ENCODE peak calls at places on chromosomes 6 and 20, in six cellular contexts. D is T-cell; E is activated CD4-positive, CD25-positive, alpha-beta regulatory T cell; A is KG1; G is stimulated activated CD4-positive, alpha-beta T cell treated with anti-CD3 and anti-CD28 coated beads, TNF-alpha, amount 100 ng/mL, for 24 hours; X is cardiac muscle cell. P is an unnamed sample.

GRCh38 chr6:105995403-105995699 is 90.8 kb upstream of the PRDM1 start:
- DNase-seq in X (no peak), G (no peak), A (no peak), D (no peak), E (no peak), P (no peak)

GRCh38 chr20:8131598-8132014 is 460 bp upstream of the PLCB1 start:
- DNase-seq in D (no peak), A (no peak), E (no peak), G (no peak), X (peak), P (no peak)

GRCh38 chr6:144305985-144306384 is 20.9 kb downstream of the UTRN start:
- DNase-seq in G (no peak), A (no peak), D (no peak), E (no peak), X (no peak), P (peak)

GRCh38 chr6:90230547-90231240 is 65.9 kb downstream of the BACH2 start:
- DNase-seq in G (no peak), D (no peak), E (no peak), X (no peak), A (no peak), P (no peak)

GRCh38 chr6:38846844-38847243 is 131.7 kb downstream of the DNAH8 start:
- DNase-seq in A (no peak), D (no peak), E (no peak), X (no peak), G (no peak), P (no peak)

GRCh38 chr6:7761047-7761446 is 35.1 kb downstream of the BMP6 start:
- DNase-seq in A (no peak), X (no peak), D (no peak), G (no peak), E (no peak), P (no peak)

GRCh38 chr20:37270586-37271420 is 9.2 kb upstream of the GHRH start:
- DNase-seq in A (peak), D (no peak), X (no peak), E (no peak), G (no peak), P (no peak)

GRCh38 chr6:52995913-52996685 is 1.0 kb upstream of the GSTA4 start:
- DNase-seq in X (peak), D (peak), E (no peak), A (peak), G (no peak), P (peak)

GRCh38 chr6:9523462-9523861 is 891.4 kb downstream of the TFAP2A start:
- DNase-seq in E (no peak), A (no peak), D (no peak), G (no peak), X (peak), P (no peak)

GRCh38 chr20:258963-259362 is 1.4 kb downstream of the DEFB132 start:
- DNase-seq in G (no peak), X (no peak), D (no peak), E (no peak), A (no peak), P (peak)

GRCh38 chr6:23735151-23735550 is 390.9 kb upstream of the NRSN1 start:
- DNase-seq in E (no peak), X (no peak), A (no peak), D (no peak), G (no peak), P (no peak)

GRCh38 chr6:130945401-130945919 is 117.6 kb downstream of the EPB41L2 start:
- DNase-seq in X (no peak), A (no peak), E (no peak), D (no peak), G (no peak), P (no peak)